ENCODE peak calls at places on chromosome 1, in eight cellular contexts. T, H, F, B, K, X, P and O are unnamed samples.

GRCh38 chr1:240854367-240854766 is 242.4 kb upstream of the GREM2 start:
- DNase-seq in T (no peak), H (no peak), F (no peak), B (no peak), K (no peak), X (no peak), P (peak), O (no peak)

GRCh38 chr1:153773004-153773921 is 1.9 kb upstream of the SLC27A3 start:
- DNase-seq in T (no peak), H (no peak), F (no peak), B (no peak), K (no peak), X (no peak), P (no peak), O (no peak)

GRCh38 chr1:19074361-19074901 is 118.0 kb upstream of the IFFO2 start:
- DNase-seq in T (no peak), H (peak), F (no peak), B (no peak), K (no peak), X (no peak), P (no peak), O (no peak)

GRCh38 chr1:50529510-50529909 is 106.3 kb upstream of the DMRTA2 start:
- DNase-seq in T (no peak), H (no peak), F (no peak), B (no peak), K (no peak), X (no peak), P (no peak), O (no peak)

GRCh38 chr1:82565546-82565945 is 764.8 kb downstream of the ADGRL2 start:
- DNase-seq in T (no peak), H (no peak), F (no peak), B (no peak), K (no peak), X (no peak), P (peak), O (no peak)

GRCh38 chr1:192788184-192788583 is 20.7 kb upstream of the RGS2 start:
- DNase-seq in T (no peak), H (no peak), F (no peak), B (peak), K (peak), X (no peak), P (peak), O (peak)

GRCh38 chr1:24714859-24715520 is 30.3 kb upstream of the CLIC4 start:
- DNase-seq in T (no peak), H (no peak), F (no peak), B (peak), K (no peak), X (no peak), P (no peak), O (no peak)

GRCh38 chr1:89950703-89951102 is 44.2 kb upstream of the ZNF326 start:
- DNase-seq in T (no peak), H (no peak), F (no peak), B (no peak), K (no peak), X (no peak), P (no peak), O (no peak)

GRCh38 chr1:232709339-232709738 is 79.4 kb upstream of the SIPA1L2 start:
- DNase-seq in T (no peak), H (no peak), F (no peak), B (no peak), K (peak), X (no peak), P (no peak), O (no peak)

GRCh38 chr1:111880866-111881837 is 108.3 kb downstream of the KCND3 start:
- DNase-seq in T (no peak), H (no peak), F (no peak), B (no peak), K (no peak), X (no peak), P (no peak), O (no peak)

GRCh38 chr1:31398246-31398645 is 14.8 kb upstream of the SERINC2 start:
- DNase-seq in T (no peak), H (no peak), F (no peak), B (no peak), K (no peak), X (no peak), P (no peak), O (no peak)

GRCh38 chr1:145785481-145785880 is 38.4 kb downstream of the RNF115 start:
- DNase-seq in T (no peak), H (no peak), F (no peak), B (no peak), K (peak), X (no peak), P (no peak), O (no peak)

GRCh38 chr1:109482796-109483638 is 688 bp upstream of the ATXN7L2 start:
- DNase-seq in T (peak), H (no peak), F (no peak), B (peak), K (no peak), X (peak), P (peak), O (no peak)

GRCh38 chr1:31880957-31881697 is 57.0 kb downstream of the PTP4A2 start:
- DNase-seq in T (no peak), H (no peak), F (no peak), B (no peak), K (no peak), X (peak), P (no peak), O (no peak)

GRCh38 chr1:101227837-101228236 is 9.0 kb upstream of the S1PR1 start:
- DNase-seq in T (no peak), H (no peak), F (no peak), B (no peak), K (no peak), X (no peak), P (no peak), O (no peak)

GRCh38 chr1:243732627-243733026 is 117.4 kb downstream of the AKT3 start:
- DNase-seq in T (no peak), H (no peak), F (no peak), B (no peak), K (no peak), X (no peak), P (no peak), O (no peak)